ENCODE peak calls at places on chromosome 17, in six cellular contexts. F is upper lobe of right lung, Z is suprapubic skin, Q is colonic mucosa, X is cardiac muscle cell, Y is mammary epithelial cell. J is an unnamed sample. For H3K4me1, the result is how much of the 10 kb centered on the place peaks cover.

GRCh38 chr17:40967581-40967980 is 833 bp upstream of the KRT39 start:
- DNase-seq in F (no peak), Y (no peak), X (no peak), Q (no peak), Z (no peak), J (no peak)

GRCh38 chr17:61456688-61457225 is 4.5 kb downstream of the TBX4 start:
- DNase-seq in X (no peak), F (peak), Q (no peak), Y (no peak), Z (peak), J (no peak)

GRCh38 chr17:35752945-35753764 is at the start of gene GAS2L2:
- DNase-seq in X (peak), Q (no peak), Y (no peak), Z (no peak), F (no peak), J (no peak)

GRCh38 chr17:54967621-54968258 is 714 bp downstream of the COX11 start:
- DNase-seq in F (no peak), X (peak), Z (no peak), Y (peak), Q (peak), J (no peak)

GRCh38 chr17:27343972-27344607 is 50.2 kb downstream of the WSB1 start:
- DNase-seq in Q (no peak), Y (no peak), F (no peak), Z (no peak), X (peak), J (no peak)

GRCh38 chr17:73546121-73546520 is 98.1 kb downstream of the SDK2 start:
- DNase-seq in X (no peak), Q (no peak), Y (no peak), F (no peak), Z (no peak), J (no peak)

GRCh38 chr17:65449495-65449894 is 112.0 kb downstream of the AXIN2 start:
- DNase-seq in Q (no peak), Y (no peak), Z (no peak), F (no peak), X (no peak), J (no peak)

GRCh38 chr17:68379692-68380677 is 77.3 kb downstream of the WIPI1 start:
- DNase-seq in Y (no peak), F (no peak), Z (no peak), Q (no peak), X (no peak), J (no peak)

GRCh38 chr17:12568358-12569251 is 97.1 kb upstream of the MYOCD start:
- DNase-seq in Z (no peak), F (no peak), Q (no peak), X (no peak), Y (no peak), J (no peak)

GRCh38 chr17:39757931-39758873 is 20.5 kb downstream of the GRB7 start:
- DNase-seq in X (no peak), Z (no peak), Q (no peak), Y (no peak), F (no peak), J (no peak)

GRCh38 chr17:75271233-75271954 is 363 bp upstream of the MIF4GD start:
- DNase-seq in F (peak), Q (peak), Y (peak), X (peak), Z (no peak), J (peak)

GRCh38 chr17:44004761-44005526 is 522 bp downstream of the NAGS start:
- DNase-seq in Q (peak), X (no peak), F (peak), Y (no peak), Z (no peak), J (peak)

GRCh38 chr17:63675607-63676539 is 24.1 kb downstream of the LIMD2 start:
- DNase-seq in Y (peak), Z (no peak), F (peak), X (peak), Q (peak), J (peak)

GRCh38 chr17:752620-753219 is 656 bp upstream of the GEMIN4 start:
- DNase-seq in Z (peak), Y (no peak), X (peak), Q (peak), F (peak), J (peak)

GRCh38 chr17:27807567-27808470 is 7.5 kb upstream of the NOS2 start:
- DNase-seq in Z (peak), Q (peak), Y (no peak), X (no peak), F (no peak), J (no peak)

GRCh38 chr17:76735006-76735405 is 2.1 kb downstream of the SRSF2 start:
- DNase-seq in Z (no peak), F (no peak), Y (peak), X (peak), Q (no peak), J (no peak)
- H3K27ac ChIP-seq in Z (peak), F (peak), Y (peak), X (peak), Q (peak), J (no peak)

GRCh38 chr17:2393954-2394749 is 6.7 kb downstream of the MNT start:
- DNase-seq in Y (no peak), Q (peak), F (peak), Z (peak), X (no peak), J (peak)
- H3K4me1 ChIP-seq in Y (half or more), Q (under half), F (half or more), Z (half or more), X (under half), J (under half)

DNA sequence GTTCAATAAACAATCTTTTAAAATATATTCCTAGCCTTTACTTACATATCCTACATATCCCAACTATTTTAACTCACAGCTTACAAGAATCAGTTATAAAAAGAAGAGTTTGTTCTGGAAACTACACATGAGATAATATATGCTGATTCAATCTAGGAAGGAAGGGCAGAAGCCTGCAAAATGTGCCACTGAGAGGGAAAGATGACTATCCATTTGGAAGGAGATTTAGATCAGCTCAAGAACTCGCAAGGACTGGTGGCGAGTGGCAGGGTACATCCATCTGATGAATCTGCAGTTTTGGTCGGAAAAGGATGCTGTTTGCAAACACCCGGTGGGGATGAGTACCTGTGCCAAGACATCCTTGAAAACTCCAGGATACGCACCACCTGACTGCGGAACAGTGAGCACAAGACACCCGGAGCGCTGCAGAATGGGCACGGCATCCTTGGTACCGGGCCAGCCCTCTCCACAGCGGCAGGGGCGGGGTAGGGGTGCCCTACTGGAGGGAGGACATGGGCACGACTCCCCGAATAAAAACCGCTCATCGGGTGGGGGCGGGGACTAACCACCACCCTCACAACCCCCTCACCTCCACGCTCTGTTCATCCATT is 723 bp downstream of the TRIM37 start:
- DNase-seq in F (peak), X (peak), Y (peak), Q (peak), Z (peak), J (peak)
- TF ChIP-seq CTCF in F (no peak), X (no peak), Y (no peak), Q (no peak), Z (no peak), J (no peak)

GRCh38 chr17:50421308-50422031 is 4.5 kb upstream of the ACSF2 start:
- DNase-seq in Z (no peak), Y (no peak), F (no peak), Q (no peak), X (peak), J (no peak)

GRCh38 chr17:50423553-50424159 is 2.4 kb upstream of the ACSF2 start:
- DNase-seq in Q (no peak), Y (peak), Z (no peak), X (peak), F (no peak), J (no peak)

GRCh38 chr17:50424246-50425000 is 1.6 kb upstream of the ACSF2 start:
- DNase-seq in Q (no peak), Y (peak), X (no peak), Z (no peak), F (no peak), J (no peak)

GRCh38 chr17:50422738-50423137 is 3.3 kb upstream of the ACSF2 start:
- DNase-seq in X (no peak), Q (no peak), Z (no peak), Y (no peak), F (no peak), J (no peak)

DNA sequence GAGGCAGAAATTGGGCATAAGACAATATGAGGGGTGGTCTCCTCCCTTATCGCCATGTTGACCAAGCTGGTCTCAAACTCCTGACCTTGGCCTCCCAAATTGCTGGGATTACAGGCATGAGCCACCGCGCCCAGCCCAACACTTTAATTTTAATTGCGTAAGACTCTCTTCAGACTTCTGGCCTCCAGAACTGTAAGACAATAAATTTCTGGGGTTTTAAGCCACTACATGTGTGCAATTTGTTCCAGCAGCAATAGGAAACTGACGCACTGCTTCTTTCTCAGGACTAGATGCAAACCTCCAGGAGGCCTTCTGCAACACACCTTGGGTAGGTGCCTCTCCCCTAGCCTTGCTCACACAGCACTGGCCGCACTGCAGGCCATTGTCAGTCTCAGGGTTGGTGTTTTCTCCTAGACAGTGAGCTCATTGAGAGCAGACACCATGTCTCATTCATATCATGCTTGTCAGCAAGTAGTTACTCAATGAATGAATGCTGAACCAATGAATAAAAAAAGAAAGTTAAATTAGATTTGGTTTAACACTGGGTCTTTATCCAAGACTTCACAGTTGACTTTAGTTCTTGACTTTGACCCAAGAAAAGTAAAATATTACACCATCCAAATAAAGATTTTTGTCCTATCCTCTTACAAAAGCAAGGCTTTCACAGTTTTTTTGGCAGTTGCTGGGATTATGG is 5.5 kb upstream of the ACSF2 start:
- DNase-seq in Y (no peak), Q (no peak), X (peak), F (no peak), Z (no peak), J (no peak)
- H3K27ac ChIP-seq in Y (no peak), Q (peak), X (no peak), F (peak), Z (no peak), J (peak)

GRCh38 chr17:34378664-34379101 is 15.7 kb upstream of the CCL1 start:
- DNase-seq in X (no peak), Q (no peak), F (no peak), Y (no peak), Z (no peak), J (no peak)

GRCh38 chr17:34375598-34375997 is 12.6 kb upstream of the CCL1 start:
- DNase-seq in Y (no peak), Q (no peak), X (no peak), F (no peak), Z (no peak), J (no peak)

GRCh38 chr17:34382586-34383224 is 19.7 kb upstream of the CCL1 start:
- DNase-seq in Y (no peak), X (no peak), Q (no peak), Z (no peak), F (no peak), J (no peak)

GRCh38 chr17:34379876-34380275 is 16.8 kb upstream of the CCL1 start:
- DNase-seq in X (peak), Y (no peak), Q (no peak), Z (no peak), F (no peak), J (no peak)

GRCh38 chr17:34377078-34377823 is 14.2 kb upstream of the CCL1 start:
- DNase-seq in X (no peak), F (no peak), Q (no peak), Z (no peak), Y (no peak), J (no peak)
- H3K4me1 ChIP-seq in X (under half), F (under half), Q (under half), Z (under half), Y (under half), J (under half)

GRCh38 chr17:16100737-16101400 is 101.2 kb downstream of the TTC19 start:
- DNase-seq in Y (no peak), F (no peak), Q (no peak), X (peak), Z (no peak), J (no peak)
- TF ChIP-seq CTCF in Y (no peak), F (no peak), Q (no peak), X (peak), Z (no peak), J (no peak)

GRCh38 chr17:4008496-4009163 is 44.4 kb upstream of the ATP2A3 start:
- DNase-seq in X (no peak), F (no peak), Z (peak), Q (no peak), Y (no peak), J (peak)

GRCh38 chr17:4008082-4008435 is 43.8 kb upstream of the ATP2A3 start:
- DNase-seq in F (no peak), X (no peak), Y (no peak), Z (peak), Q (no peak), J (no peak)

GRCh38 chr17:4007346-4008081 is 43.3 kb upstream of the ATP2A3 start:
- DNase-seq in X (no peak), Q (no peak), Y (no peak), Z (peak), F (no peak), J (peak)

GRCh38 chr17:4009164-4009785 is 45.0 kb upstream of the ATP2A3 start:
- DNase-seq in F (no peak), Y (no peak), Z (peak), X (no peak), Q (no peak), J (no peak)

DNA sequence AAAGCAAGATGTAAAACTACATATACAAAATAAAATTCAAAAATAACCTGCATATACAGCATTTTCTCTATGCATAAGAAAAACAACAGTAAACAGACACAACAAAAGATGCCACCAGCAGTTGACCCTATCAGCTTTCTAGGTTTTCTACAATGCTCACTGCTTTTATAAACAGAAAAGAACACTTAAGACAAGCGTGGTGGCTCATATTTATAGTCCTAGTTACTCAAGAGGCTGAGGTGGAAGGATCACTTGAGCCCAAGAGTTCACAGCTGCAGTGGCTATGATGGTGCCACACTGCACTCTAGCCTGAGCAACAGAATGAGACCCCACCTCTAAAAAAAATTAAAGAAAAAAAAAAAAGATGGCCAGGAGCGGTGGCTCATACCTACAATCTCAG is 46.5 kb upstream of the ATP2A3 start:
- DNase-seq in F (no peak), Q (no peak), Z (peak), X (no peak), Y (no peak), J (no peak)
- H3K27ac ChIP-seq in F (no peak), Q (no peak), Z (no peak), X (no peak), Y (no peak), J (no peak)

GRCh38 chr17:81057079-81057730 is 22.3 kb downstream of the BAIAP2 start:
- DNase-seq in X (peak), Z (peak), Q (peak), Y (peak), F (peak), J (no peak)

GRCh38 chr17:81056352-81056751 is 21.4 kb downstream of the BAIAP2 start:
- DNase-seq in Y (no peak), Q (no peak), X (no peak), Z (no peak), F (no peak), J (no peak)

GRCh38 chr17:81059026-81059425 is 24.1 kb downstream of the BAIAP2 start:
- DNase-seq in F (no peak), X (peak), Y (no peak), Z (no peak), Q (no peak), J (no peak)

GRCh38 chr17:81058263-81058871 is 23.4 kb downstream of the BAIAP2 start:
- DNase-seq in Q (no peak), Y (no peak), X (no peak), F (no peak), Z (no peak), J (no peak)

GRCh38 chr17:81057777-81058176 is 22.8 kb downstream of the BAIAP2 start:
- DNase-seq in Y (no peak), Q (no peak), F (no peak), X (no peak), Z (no peak), J (no peak)
- H3K4me1 ChIP-seq in Y (under half), Q (under half), F (under half), X (under half), Z (half or more), J (under half)

DNA sequence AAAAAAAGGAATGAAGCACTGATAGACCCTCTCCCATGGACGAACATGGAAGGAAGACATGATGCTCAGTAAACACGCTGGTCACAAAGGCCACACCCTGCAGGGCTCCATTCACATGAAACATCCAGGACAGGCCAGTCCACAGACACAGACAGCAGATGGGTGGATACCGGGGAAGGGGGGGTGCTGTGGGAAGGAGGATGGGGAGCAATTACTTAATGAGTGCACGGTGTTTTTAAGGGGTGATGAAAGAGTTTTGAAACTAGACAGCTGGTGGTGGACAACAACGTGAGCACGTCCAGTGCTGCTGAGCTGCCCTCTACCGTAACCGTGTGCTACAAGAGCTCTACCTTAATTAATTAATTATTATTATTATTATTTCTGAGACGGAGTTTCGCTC is 6.0 kb upstream of the SLC16A3 start:
- DNase-seq in Y (no peak), X (peak), Z (no peak), F (no peak), Q (no peak), J (no peak)
- TF ChIP-seq CTCF in Y (no peak), X (no peak), Z (no peak), F (no peak), Q (no peak), J (no peak)

GRCh38 chr17:80836971-80837481 is 154.6 kb upstream of the CHMP6 start:
- DNase-seq in Y (no peak), Z (no peak), Q (no peak), X (no peak), F (no peak), J (peak)

GRCh38 chr17:80838381-80839345 is 153.0 kb upstream of the CHMP6 start:
- DNase-seq in Q (no peak), F (no peak), Z (no peak), X (no peak), Y (no peak), J (peak)

GRCh38 chr17:80835816-80836657 is 155.6 kb upstream of the CHMP6 start:
- DNase-seq in Q (no peak), Y (no peak), Z (no peak), X (no peak), F (no peak), J (peak)

GRCh38 chr17:80836658-80836965 is 155.0 kb upstream of the CHMP6 start:
- DNase-seq in X (no peak), Z (no peak), Q (no peak), Y (no peak), F (no peak), J (peak)

GRCh38 chr17:80837711-80838110 is 153.9 kb upstream of the CHMP6 start:
- DNase-seq in F (no peak), Z (no peak), X (no peak), Q (no peak), Y (no peak), J (peak)
- H3K27ac ChIP-seq in F (no peak), Z (no peak), X (no peak), Q (no peak), Y (no peak), J (no peak)

J was measured in kidney.